ENCODE peak calls at places on chromosomes 1 and 21, in nine cellular contexts. V is GM12878, I is tibial nerve, Z is left ventricle myocardium inferior, S is GM23248, Q is IMR-90, M is stomach, X is neural progenitor cell, L is psoas muscle. B is an unnamed sample.

GRCh38 chr1:209882286-209882685 is 54.5 kb downstream of the UTP25 start:
- DNase-seq in V (no peak), I (no peak), Z (no peak), S (no peak), Q (no peak), M (no peak), X (no peak), L (no peak), B (no peak)

GRCh38 chr21:27649323-27649722 is 682.4 kb upstream of the ADAMTS5 start:
- DNase-seq in V (no peak), I (no peak), Z (no peak), S (peak; percentile 95), Q (peak; percentile 97), M (no peak), X (no peak), L (no peak), B (no peak)

GRCh38 chr1:28592314-28593071 is 428 bp downstream of the RAB42 start:
- DNase-seq in V (no peak), I (no peak), Z (peak; percentile 21), S (peak; percentile 39), Q (no peak), M (peak; percentile 29), X (peak; percentile 73), L (no peak), B (no peak)

GRCh38 chr1:94806451-94806861 is 13.7 kb upstream of the SLC44A3 start:
- DNase-seq in V (no peak), I (no peak), Z (no peak), S (peak; percentile 61), Q (peak; percentile 57), M (no peak), X (no peak), L (no peak), B (no peak)

GRCh38 chr1:206048582-206048981 is 4.4 kb upstream of the RHEX start:
- DNase-seq in V (no peak), I (no peak), Z (no peak), S (no peak), Q (no peak), M (peak; percentile 76), X (peak; percentile 22), L (no peak), B (no peak)

GRCh38 chr1:150970818-150971582 is 3.6 kb downstream of the CERS2 start:
- DNase-seq in V (no peak), I (peak; percentile 85), Z (peak; percentile 84), S (peak; percentile 77), Q (peak; percentile 62), M (peak; percentile 80), X (peak; percentile 60), L (peak; percentile 92), B (peak; percentile 88)

GRCh38 chr1:11784993-11785769 is 20.6 kb downstream of the MTHFR start:
- DNase-seq in V (no peak), I (peak; percentile 48), Z (peak; percentile 78), S (peak; percentile 62), Q (peak; percentile 21), M (peak; percentile 81), X (peak; percentile 90), L (peak; percentile 88), B (peak; percentile 75)

GRCh38 chr1:42335809-42336518 is 929 bp upstream of the FOXJ3 start:
- DNase-seq in V (no peak), I (no peak), Z (no peak), S (peak; percentile 91), Q (peak; percentile 45), M (peak; percentile 61), X (no peak), L (no peak), B (peak; percentile 51)

GRCh38 chr21:29725025-29725736 is 214.6 kb downstream of the GRIK1 start:
- DNase-seq in V (no peak), I (no peak), Z (no peak), S (no peak), Q (no peak), M (no peak), X (no peak), L (no peak), B (no peak)

GRCh38 chr1:26388791-26389445 is 16.4 kb upstream of the ZNF683 start:
- DNase-seq in V (no peak), I (no peak), Z (no peak), S (peak; percentile 54), Q (peak; percentile 41), M (no peak), X (no peak), L (no peak), B (no peak)

GRCh38 chr1:43834280-43835140 is 99.1 kb upstream of the ARTN start:
- DNase-seq in V (no peak), I (peak; percentile 20), Z (no peak), S (peak; percentile 89), Q (no peak), M (no peak), X (peak; percentile 21), L (no peak), B (no peak)

GRCh38 chr1:211876849-211877248 is 46.3 kb upstream of the LPGAT1 start:
- DNase-seq in V (no peak), I (no peak), Z (no peak), S (peak; percentile 28), Q (no peak), M (no peak), X (no peak), L (no peak), B (no peak)

GRCh38 chr1:233261206-233261605 is 34.3 kb downstream of the PCNX2 start:
- DNase-seq in V (peak; percentile 11), I (no peak), Z (no peak), S (no peak), Q (no peak), M (no peak), X (no peak), L (no peak), B (no peak)

GRCh38 chr1:235875236-235875635 is 8.5 kb upstream of the LYST start:
- DNase-seq in V (no peak), I (no peak), Z (no peak), S (no peak), Q (no peak), M (no peak), X (no peak), L (no peak), B (no peak)

GRCh38 chr1:30101477-30102227 is 621.7 kb downstream of the MATN1 start:
- DNase-seq in V (no peak), I (no peak), Z (no peak), S (peak; percentile 20), Q (no peak), M (no peak), X (peak; percentile 31), L (peak; percentile 49), B (no peak)

GRCh38 chr1:203706444-203706843 is 58.5 kb upstream of the LAX1 start:
- DNase-seq in V (no peak), I (no peak), Z (no peak), S (peak; percentile 25), Q (peak; percentile 52), M (no peak), X (no peak), L (no peak), B (no peak)

GRCh38 chr1:73162576-73162975 is 880.2 kb upstream of the NEGR1 start:
- DNase-seq in V (no peak), I (no peak), Z (no peak), S (no peak), Q (no peak), M (no peak), X (no peak), L (no peak), B (no peak)

GRCh38 chr1:70401974-70402373 is 9.1 kb upstream of the CTH start:
- DNase-seq in V (no peak), I (no peak), Z (no peak), S (no peak), Q (no peak), M (no peak), X (no peak), L (no peak), B (no peak)

GRCh38 chr1:78559680-78560079 is 60.6 kb upstream of the IFI44L start:
- DNase-seq in V (no peak), I (no peak), Z (no peak), S (no peak), Q (no peak), M (no peak), X (no peak), L (no peak), B (no peak)

GRCh38 chr1:177278626-177279390 is 108.0 kb downstream of the BRINP2 start:
- DNase-seq in V (no peak), I (no peak), Z (no peak), S (peak; percentile 55), Q (peak; percentile 45), M (no peak), X (no peak), L (no peak), B (no peak)

GRCh38 chr1:208449951-208450350 is 205.8 kb upstream of the PLXNA2 start:
- DNase-seq in V (no peak), I (no peak), Z (no peak), S (no peak), Q (no peak), M (no peak), X (no peak), L (no peak), B (no peak)

GRCh38 chr1:78126506-78126905 is 80.7 kb downstream of the GIPC2 start:
- DNase-seq in V (no peak), I (no peak), Z (no peak), S (peak; percentile 35), Q (no peak), M (no peak), X (no peak), L (no peak), B (no peak)

GRCh38 chr1:179952181-179952580 is 2.4 kb upstream of the CEP350 start:
- DNase-seq in V (no peak), I (no peak), Z (no peak), S (no peak), Q (no peak), M (no peak), X (no peak), L (no peak), B (no peak)

GRCh38 chr1:10178602-10179407 is 31.6 kb upstream of the KIF1B start:
- DNase-seq in V (no peak), I (no peak), Z (no peak), S (peak; percentile 23), Q (no peak), M (no peak), X (peak; percentile 88), L (no peak), B (no peak)
- H3K27ac ChIP-seq in V (no peak overlapping the region), I (peak overlapping the region; percentile 32), Z (no peak overlapping the region), S (no peak overlapping the region), Q (no peak overlapping the region), M (no peak overlapping the region), X (peak overlapping the region; percentile 95), L (peak overlapping the region; percentile 61), B (no peak overlapping the region)

GRCh38 chr1:170592591-170593111 is 60.7 kb downstream of the GORAB start:
- DNase-seq in V (no peak), I (no peak), Z (no peak), S (peak; percentile 81), Q (no peak), M (no peak), X (no peak), L (no peak), B (no peak)
- H3K4me1 ChIP-seq in V (no peaks in the 10 kb centered on the region), I (no peaks in the 10 kb centered on the region), Z (no peaks in the 10 kb centered on the region), S (peaks cover 67% of the 10 kb centered on the region), Q (peaks cover 3% of the 10 kb centered on the region), M (peaks cover 6% of the 10 kb centered on the region), X (no peaks in the 10 kb centered on the region), L (peaks cover 9% of the 10 kb centered on the region), B (no peaks in the 10 kb centered on the region)

GRCh38 chr1:40047769-40048168 is 7.2 kb downstream of the CAP1 start:
- DNase-seq in V (no peak), I (no peak), Z (no peak), S (no peak), Q (no peak), M (no peak), X (no peak), L (no peak), B (no peak)
- H3K27ac ChIP-seq in V (no peak overlapping the region), I (peak overlapping the region; percentile 61), Z (peak overlapping the region; percentile 2), S (no peak overlapping the region), Q (no peak overlapping the region), M (no peak overlapping the region), X (no peak overlapping the region), L (peak overlapping the region; percentile 42), B (peak overlapping the region; percentile 40)

GRCh38 chr1:111615874-111616715 is 3.5 kb upstream of the RAP1A start:
- DNase-seq in V (peak; percentile 91), I (no peak), Z (no peak), S (no peak), Q (peak; percentile 32), M (no peak), X (no peak), L (no peak), B (no peak)
- H3K4me1 ChIP-seq in V (peaks cover 34% of the 10 kb centered on the region), I (peaks cover 12% of the 10 kb centered on the region), Z (peaks cover 40% of the 10 kb centered on the region), S (peaks cover 2% of the 10 kb centered on the region), Q (peaks cover 4% of the 10 kb centered on the region), M (peaks cover 30% of the 10 kb centered on the region), X (peaks cover 6% of the 10 kb centered on the region), L (peaks cover 11% of the 10 kb centered on the region), B (peaks cover 4% of the 10 kb centered on the region)

B was measured in lung.